ENCODE peak calls at places on chromosomes 13 and 19, in five cellular contexts. J, L, I, Y and V are unnamed samples.

GRCh38 chr13:113168211-113168610 is 9.8 kb downstream of the PROZ start:
- ATAC-seq in J (no peak), L (no peak), I (no peak), Y (no peak), V (no peak)

GRCh38 chr19:51047031-51047335 is 12.2 kb upstream of the KLK12 start:
- ATAC-seq in J (no peak), L (no peak), I (peak; percentile 91), Y (no peak), V (no peak)

GRCh38 chr19:743168-743687 is 7.7 kb upstream of the MISP start:
- ATAC-seq in J (no peak), L (no peak), I (no peak), Y (peak; percentile 7), V (no peak)

GRCh38 chr19:2242811-2243210 is 6.2 kb downstream of the SF3A2 start:
- ATAC-seq in J (no peak), L (no peak), I (no peak), Y (no peak), V (no peak)

GRCh38 chr19:49546825-49547565 is 19.2 kb downstream of the RCN3 start:
- ATAC-seq in J (peak; percentile 88), L (peak; percentile 77), I (peak; percentile 93), Y (peak; percentile 97), V (peak; percentile 94)

GRCh38 chr19:8028951-8029491 is 23.5 kb upstream of the CCL25 start:
- ATAC-seq in J (no peak), L (no peak), I (no peak), Y (no peak), V (no peak)

GRCh38 chr13:52004508-52005183 is 6.6 kb downstream of the ATP7B start:
- ATAC-seq in J (no peak), L (no peak), I (peak; percentile 11), Y (no peak), V (no peak)

GRCh38 chr19:19096641-19097627 is 33.1 kb downstream of the SLC25A42 start:
- ATAC-seq in J (no peak), L (no peak), I (no peak), Y (no peak), V (no peak)

GRCh38 chr13:81676008-81676407 is 1335.1 kb upstream of the SPRY2 start:
- ATAC-seq in J (no peak), L (no peak), I (no peak), Y (no peak), V (no peak)

GRCh38 chr13:80529734-80530133 is 188.8 kb upstream of the SPRY2 start:
- ATAC-seq in J (no peak), L (no peak), I (no peak), Y (no peak), V (no peak)

GRCh38 chr13:70249332-70250064 is 141.2 kb upstream of the KLHL1 start:
- ATAC-seq in J (no peak), L (no peak), I (peak; percentile 52), Y (peak; percentile 49), V (no peak)

GRCh38 chr13:113627136-113627535 is 30.9 kb downstream of the ATP4B start:
- ATAC-seq in J (no peak), L (no peak), I (no peak), Y (no peak), V (no peak)

GRCh38 chr13:89695343-89696257 is 1651.9 kb upstream of the MIR17HG start:
- ATAC-seq in J (no peak), L (no peak), I (peak; percentile 74), Y (peak; percentile 89), V (peak; percentile 81)

GRCh38 chr19:40358773-40359172 is 10.3 kb downstream of the PLD3 start:
- ATAC-seq in J (peak; percentile 49), L (no peak), I (no peak), Y (peak; percentile 48), V (no peak)

GRCh38 chr19:8615813-8616596 is 5.5 kb upstream of the ADAMTS10 start:
- ATAC-seq in J (peak; percentile 63), L (no peak), I (peak; percentile 45), Y (peak; percentile 78), V (peak; percentile 71)

GRCh38 chr13:23620613-23621315 is 50.6 kb downstream of the TNFRSF19 start:
- ATAC-seq in J (no peak), L (no peak), I (peak; percentile 38), Y (no peak), V (peak; percentile 27)

GRCh38 chr19:55753401-55753800 is 5.5 kb upstream of the RFPL4A start:
- ATAC-seq in J (no peak), L (no peak), I (peak; percentile 100), Y (no peak), V (no peak)

GRCh38 chr13:106277483-106278154 is 257.8 kb downstream of the EFNB2 start:
- ATAC-seq in J (no peak), L (no peak), I (no peak), Y (no peak), V (no peak)

GRCh38 chr13:50677687-50678463 is 165.6 kb downstream of the DLEU7 start:
- ATAC-seq in J (no peak), L (no peak), I (no peak), Y (no peak), V (peak; percentile 54)

GRCh38 chr13:105814902-105815250 is 720.6 kb downstream of the EFNB2 start:
- ATAC-seq in J (no peak), L (no peak), I (no peak), Y (no peak), V (no peak)

GRCh38 chr19:24054044-24054935 is 32.7 kb upstream of the ZNF254 start:
- ATAC-seq in J (no peak), L (peak; percentile 39), I (no peak), Y (peak; percentile 66), V (peak; percentile 78)

GRCh38 chr13:80923907-80924306 is 583.0 kb upstream of the SPRY2 start:
- ATAC-seq in J (no peak), L (no peak), I (no peak), Y (no peak), V (peak; percentile 73)

GRCh38 chr13:83780201-83780600 is 102.1 kb downstream of the SLITRK1 start:
- ATAC-seq in J (no peak), L (no peak), I (peak; percentile 56), Y (peak; percentile 57), V (peak; percentile 68)

GRCh38 chr19:3516675-3517207 is 10.6 kb downstream of the FZR1 start:
- ATAC-seq in J (peak; percentile 84), L (no peak), I (peak; percentile 28), Y (no peak), V (no peak)

GRCh38 chr19:13036366-13036976 is 41.2 kb downstream of the NFIX start:
- ATAC-seq in J (no peak), L (no peak), I (peak; percentile 40), Y (peak; percentile 71), V (no peak)

GRCh38 chr13:76799696-76800095 is 86.5 kb downstream of the KCTD12 start:
- ATAC-seq in J (peak; percentile 25), L (peak; percentile 23), I (peak; percentile 40), Y (peak; percentile 87), V (no peak)